ENCODE peak calls at places on chromosomes 7 and 10, in eight cellular contexts. C, I, A, N, G, F, U and W are unnamed samples.

GRCh38 chr7:8441602-8442294 is 8.3 kb downstream of the NXPH1 start:
- DNase-seq in F (no peak), I (no peak), C (no peak), U (no peak), A (no peak), N (no peak), G (no peak), W (no peak)

GRCh38 chr7:92179393-92179924 is 517 bp upstream of the LRRD1 start:
- DNase-seq in N (no peak), U (no peak), G (no peak), C (no peak), I (peak; percentile 11), F (no peak), A (no peak), W (peak; percentile 5)

GRCh38 chr7:26655761-26656160 is 208.6 kb downstream of the SKAP2 start:
- DNase-seq in N (no peak), A (no peak), C (no peak), F (no peak), I (no peak), G (no peak), U (no peak), W (no peak)

GRCh38 chr7:66558201-66558641 is 70.5 kb upstream of the KCTD7 start:
- DNase-seq in G (no peak), N (no peak), C (no peak), A (no peak), U (no peak), I (no peak), F (no peak), W (no peak)

GRCh38 chr7:388461-388960 is 98.5 kb downstream of the FOXL3 start:
- DNase-seq in U (peak; percentile 57), N (peak; percentile 40), G (no peak), I (no peak), A (no peak), F (no peak), C (no peak), W (no peak)

GRCh38 chr7:138417840-138418239 is 42.2 kb upstream of the TRIM24 start:
- DNase-seq in G (no peak), A (no peak), U (no peak), I (no peak), N (no peak), C (no peak), F (no peak), W (no peak)

GRCh38 chr10:96910488-96911395 is 78.6 kb downstream of the LCOR start:
- DNase-seq in N (no peak), U (no peak), G (no peak), C (peak; percentile 62), F (no peak), I (peak; percentile 30), A (no peak), W (peak; percentile 33)

GRCh38 chr7:95755277-95755934 is 16.9 kb upstream of the DYNC1I1 start:
- DNase-seq in I (no peak), G (no peak), N (no peak), A (no peak), F (no peak), U (no peak), C (no peak), W (no peak)

GRCh38 chr10:130377986-130378545 is 241.9 kb downstream of the GLRX3 start:
- DNase-seq in I (no peak), C (no peak), N (no peak), G (no peak), U (no peak), F (no peak), A (no peak), W (no peak)

GRCh38 chr10:100046088-100046487 is 35.6 kb downstream of the CPN1 start:
- DNase-seq in F (peak; percentile 51), I (peak; percentile 91), C (peak; percentile 92), A (peak; percentile 53), G (peak; percentile 81), U (peak; percentile 86), N (peak; percentile 94), W (peak; percentile 70)

GRCh38 chr10:25556457-25556856 is 377.6 kb upstream of the MYO3A start:
- DNase-seq in G (no peak), C (no peak), F (no peak), A (no peak), U (no peak), N (no peak), I (peak; percentile 95), W (no peak)

GRCh38 chr10:90742189-90742588 is 115.7 kb downstream of the HTR7 start:
- DNase-seq in N (no peak), I (peak; percentile 27), U (no peak), C (no peak), A (no peak), F (no peak), G (no peak), W (no peak)

GRCh38 chr10:95303535-95303934 is 12.7 kb upstream of the PDLIM1 start:
- DNase-seq in A (no peak), C (no peak), G (no peak), I (peak; percentile 71), F (no peak), N (peak; percentile 34), U (no peak), W (no peak)

GRCh38 chr10:123154943-123155505 is 822 bp downstream of the BUB3 start:
- DNase-seq in C (no peak), I (peak; percentile 50), A (no peak), F (no peak), U (no peak), G (no peak), N (no peak), W (no peak)

GRCh38 chr10:5485948-5486851 is 13.2 kb downstream of the CALML5 start:
- DNase-seq in C (no peak), G (no peak), U (no peak), I (no peak), F (no peak), A (no peak), N (no peak), W (no peak)

GRCh38 chr10:48450233-48450810 is 143.8 kb downstream of the MAPK8 start:
- DNase-seq in F (no peak), G (peak; percentile 21), C (no peak), U (no peak), I (no peak), N (peak; percentile 44), A (no peak), W (no peak)

GRCh38 chr10:15223174-15223573 is 54.7 kb upstream of the NMT2 start:
- DNase-seq in G (no peak), I (peak; percentile 84), C (no peak), A (no peak), U (no peak), N (no peak), F (no peak), W (no peak)

GRCh38 chr7:132575336-132575986 is 809 bp downstream of the PLXNA4 start:
- DNase-seq in C (no peak), A (no peak), N (peak; percentile 49), I (peak; percentile 76), G (peak; percentile 36), F (no peak), U (peak; percentile 71), W (no peak)

GRCh38 chr7:132577206-132578049 is 1.2 kb upstream of the PLXNA4 start:
- DNase-seq in A (no peak), N (peak; percentile 49), I (peak; percentile 89), C (no peak), G (peak; percentile 52), F (peak; percentile 18), U (peak; percentile 84), W (no peak)

GRCh38 chr7:132575987-132576722 is at the start of gene PLXNA4:
- DNase-seq in G (no peak), A (no peak), I (peak; percentile 22), C (no peak), N (no peak), U (no peak), F (no peak), W (no peak)

GRCh38 chr7:132578050-132578370 is 1.7 kb upstream of the PLXNA4 start:
- DNase-seq in G (no peak), C (no peak), N (no peak), A (no peak), I (no peak), U (no peak), F (no peak), W (no peak)

DNA sequence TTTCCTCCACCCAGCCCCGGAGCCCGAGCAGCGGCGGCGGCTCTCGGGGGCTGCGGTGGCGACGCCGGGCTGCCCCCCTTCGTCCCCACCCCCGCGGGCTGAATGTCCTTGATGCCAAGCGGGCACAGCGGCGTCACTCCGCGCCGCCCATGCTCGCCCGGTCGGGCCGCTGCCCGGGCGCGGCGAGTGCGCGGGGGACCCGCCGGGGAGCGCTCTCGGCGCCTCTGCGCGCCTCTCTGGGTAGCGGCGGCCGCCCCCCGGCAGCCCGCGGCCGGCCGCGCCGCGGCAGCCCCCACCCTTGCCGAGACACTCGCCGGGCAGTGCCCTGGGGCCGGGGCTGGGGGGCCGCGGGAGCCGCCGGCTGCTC is 436 bp upstream of the PLXNA4 start:
- DNase-seq in I (no peak), U (no peak), C (no peak), G (no peak), N (no peak), F (no peak), A (no peak), W (no peak)
- H3K4me3 ChIP-seq in I (peak overlapping the region; percentile 13), U (peak overlapping the region; percentile 79), C (no peak overlapping the region), G (peak overlapping the region; percentile 49), N (peak overlapping the region; percentile 53), F (peak overlapping the region; percentile 52), A (peak overlapping the region; percentile 37), W (no peak overlapping the region)

DNA sequence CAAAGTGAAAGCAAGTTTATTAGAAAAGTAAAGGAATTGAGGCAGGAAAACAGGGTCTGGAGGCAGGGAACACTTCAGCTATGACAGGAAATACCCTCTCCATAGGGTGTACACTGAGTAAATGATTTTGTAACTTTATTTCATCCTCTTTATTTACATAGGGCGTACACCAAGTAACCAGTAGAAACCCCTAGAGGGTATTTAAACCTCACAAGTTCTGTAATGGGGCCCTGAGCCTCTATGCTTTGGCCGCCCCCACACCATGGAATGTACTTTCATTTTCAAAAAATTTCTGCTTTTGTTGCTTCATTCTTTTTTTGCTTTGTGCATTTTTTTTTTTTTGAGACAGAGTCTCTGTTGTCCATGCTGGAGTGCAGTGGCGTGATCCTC is 1.4 kb upstream of the PSMG3 start:
- DNase-seq in A (no peak), C (no peak), N (no peak), G (no peak), U (no peak), F (no peak), I (peak; percentile 83), W (no peak)
- H3K4me3 ChIP-seq in A (no peak overlapping the region), C (peak overlapping the region; percentile 80), N (peak overlapping the region; percentile 94), G (peak overlapping the region; percentile 95), U (peak overlapping the region; percentile 97), F (peak overlapping the region; percentile 93), I (peak overlapping the region; percentile 90), W (peak overlapping the region; percentile 60)

DNA sequence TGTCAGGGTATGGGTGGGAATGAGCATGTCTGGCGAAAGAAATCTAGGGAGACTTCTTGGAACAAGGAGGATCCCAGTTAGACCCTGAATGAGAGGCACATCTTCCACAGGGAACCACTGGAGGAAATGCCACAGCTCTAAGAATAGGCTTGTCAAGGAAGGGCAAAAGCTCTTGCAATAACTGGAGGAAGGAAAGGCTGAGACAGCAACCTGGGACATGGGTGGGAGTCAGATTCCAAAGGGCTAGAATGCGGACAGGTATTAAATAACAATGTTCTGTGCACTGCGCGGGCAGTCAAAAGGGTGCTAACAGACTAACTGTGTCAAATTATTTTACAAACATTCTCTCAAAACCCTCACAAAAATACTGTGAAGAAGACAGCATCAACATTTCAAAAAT is 4.5 kb downstream of the NUDCD3 start:
- DNase-seq in G (no peak), N (no peak), C (no peak), I (no peak), U (no peak), A (no peak), F (no peak), W (no peak)
- H3K4me3 ChIP-seq in G (peak overlapping the region; percentile 25), N (no peak overlapping the region), C (no peak overlapping the region), I (no peak overlapping the region), U (no peak overlapping the region), A (no peak overlapping the region), F (no peak overlapping the region), W (no peak overlapping the region)

GRCh38 chr7:116030626-116031276 is at the start of gene TFEC:
- DNase-seq in G (no peak), A (no peak), I (peak; percentile 39), N (no peak), U (no peak), F (no peak), C (no peak), W (no peak)
- H3K4me3 ChIP-seq in G (peak within 1 kb of the TSS; percentile 14), A (no peak within 1 kb of the TSS), I (no peak within 1 kb of the TSS), N (no peak within 1 kb of the TSS), U (peak within 1 kb of the TSS; percentile 17), F (no peak within 1 kb of the TSS), C (no peak within 1 kb of the TSS), W (no peak within 1 kb of the TSS)